ENCODE peak calls at places on chromosomes 16 and 17, in four cellular contexts. Y is CD4-positive, CD25-positive, alpha-beta regulatory T cell; U is fibroblast of lung; I is NT2/D1. P is an unnamed sample.
A peak's percentile ranks its signal among the peaks of the same experiment; 100 is the strongest.

GRCh38 chr16:55480228-55480655 is 1.2 kb downstream of the MMP2 start:
- DNase-seq in Y (no peak), U (peak; percentile 94), I (no peak), P (no peak)

GRCh38 chr17:8189041-8189710 is 804 bp downstream of the BORCS6 start:
- DNase-seq in Y (peak; percentile 25), U (peak; percentile 24), I (no peak), P (no peak)

GRCh38 chr16:77435240-77435819 is 496 bp upstream of the ADAMTS18 start:
- DNase-seq in Y (no peak), U (no peak), I (no peak), P (no peak)

GRCh38 chr16:85514601-85515318 is 98.4 kb upstream of the GSE1 start:
- DNase-seq in Y (no peak), U (peak; percentile 88), I (no peak), P (no peak)

GRCh38 chr16:89453662-89454321 is 36.6 kb downstream of the ANKRD11 start:
- DNase-seq in Y (no peak), U (peak; percentile 42), I (no peak), P (peak; percentile 35)

GRCh38 chr17:40058865-40059264 is 3.9 kb upstream of the THRA start:
- DNase-seq in Y (no peak), U (no peak), I (no peak), P (no peak)

GRCh38 chr16:65788434-65789147 is 577.9 kb upstream of the CDH5 start:
- DNase-seq in Y (no peak), U (no peak), I (no peak), P (no peak)

GRCh38 chr16:12509121-12509520 is 294.6 kb downstream of the CPPED1 start:
- DNase-seq in Y (no peak), U (no peak), I (no peak), P (no peak)

GRCh38 chr17:72516772-72517399 is 396.1 kb downstream of the SOX9 start:
- DNase-seq in Y (no peak), U (peak; percentile 63), I (no peak), P (no peak)

GRCh38 chr17:17408236-17408794 is 68.5 kb upstream of the MED9 start:
- DNase-seq in Y (no peak), U (peak; percentile 36), I (no peak), P (no peak)

GRCh38 chr16:66262253-66263167 is 104.0 kb upstream of the CDH5 start:
- DNase-seq in Y (no peak), U (peak; percentile 64), I (no peak), P (no peak)

GRCh38 chr17:76176701-76177574 is 35.9 kb upstream of the FOXJ1 start:
- DNase-seq in Y (no peak), U (no peak), I (no peak), P (no peak)

GRCh38 chr16:86751081-86752030 is 173.0 kb downstream of the FOXL1 start:
- DNase-seq in Y (no peak), U (peak; percentile 92), I (no peak), P (no peak)

GRCh38 chr17:3552916-3553315 is 4.7 kb downstream of the TRPV3 start:
- DNase-seq in Y (no peak), U (no peak), I (no peak), P (no peak)

GRCh38 chr17:64243340-64243739 is 19.7 kb downstream of the TEX2 start:
- DNase-seq in Y (no peak), U (no peak), I (no peak), P (no peak)

GRCh38 chr16:2295056-2295798 is 27.3 kb upstream of the RNPS1 start:
- DNase-seq in Y (no peak), U (no peak), I (no peak), P (no peak)

GRCh38 chr17:16491131-16491702 is 776 bp downstream of the LRRC75A start:
- DNase-seq in Y (no peak), U (no peak), I (no peak), P (no peak)

GRCh38 chr16:48408688-48409087 is 23.5 kb upstream of the SIAH1 start:
- DNase-seq in Y (no peak), U (peak; percentile 91), I (no peak), P (no peak)

GRCh38 chr16:17556276-17557052 is 85.7 kb upstream of the XYLT1 start:
- DNase-seq in Y (no peak), U (peak; percentile 63), I (peak; percentile 30), P (no peak)

GRCh38 chr17:65078441-65079160 is 22.1 kb upstream of the GNA13 start:
- DNase-seq in Y (no peak), U (peak; percentile 77), I (no peak), P (no peak)

GRCh38 chr16:14132696-14133048 is 61.6 kb downstream of the MRTFB start:
- DNase-seq in Y (no peak), U (peak; percentile 23), I (no peak), P (no peak)

GRCh38 chr16:31204871-31205666 is 2.5 kb upstream of the PYCARD start:
- DNase-seq in Y (no peak), U (no peak), I (no peak), P (no peak)

GRCh38 chr17:4003501-4004421 is 39.5 kb upstream of the ATP2A3 start:
- DNase-seq in Y (no peak), U (peak; percentile 25), I (no peak), P (no peak)

GRCh38 chr16:30142672-30143346 is 19.8 kb upstream of the MAPK3 start:
- DNase-seq in Y (no peak), U (no peak), I (no peak), P (no peak)

GRCh38 chr16:49012961-49013726 is 268.5 kb downstream of the CBLN1 start:
- DNase-seq in Y (no peak), U (peak; percentile 62), I (no peak), P (no peak)

GRCh38 chr16:87464691-87465300 is 28.0 kb downstream of the ZCCHC14 start:
- DNase-seq in Y (no peak), U (peak; percentile 92), I (no peak), P (no peak)

GRCh38 chr17:17388657-17389496 is 85.7 kb downstream of the NT5M start:
- DNase-seq in Y (no peak), U (peak; percentile 86), I (no peak), P (no peak)

GRCh38 chr17:69474171-69474831 is 59.8 kb downstream of the MAP2K6 start:
- DNase-seq in Y (no peak), U (no peak), I (no peak), P (peak; percentile 11)

GRCh38 chr16:13780406-13780805 is 139.5 kb upstream of the ERCC4 start:
- DNase-seq in Y (no peak), U (no peak), I (peak; percentile 16), P (no peak)

GRCh38 chr16:11501583-11502138 is 85.1 kb downstream of the LITAF start:
- DNase-seq in Y (no peak), U (no peak), I (peak; percentile 77), P (no peak)

DNA sequence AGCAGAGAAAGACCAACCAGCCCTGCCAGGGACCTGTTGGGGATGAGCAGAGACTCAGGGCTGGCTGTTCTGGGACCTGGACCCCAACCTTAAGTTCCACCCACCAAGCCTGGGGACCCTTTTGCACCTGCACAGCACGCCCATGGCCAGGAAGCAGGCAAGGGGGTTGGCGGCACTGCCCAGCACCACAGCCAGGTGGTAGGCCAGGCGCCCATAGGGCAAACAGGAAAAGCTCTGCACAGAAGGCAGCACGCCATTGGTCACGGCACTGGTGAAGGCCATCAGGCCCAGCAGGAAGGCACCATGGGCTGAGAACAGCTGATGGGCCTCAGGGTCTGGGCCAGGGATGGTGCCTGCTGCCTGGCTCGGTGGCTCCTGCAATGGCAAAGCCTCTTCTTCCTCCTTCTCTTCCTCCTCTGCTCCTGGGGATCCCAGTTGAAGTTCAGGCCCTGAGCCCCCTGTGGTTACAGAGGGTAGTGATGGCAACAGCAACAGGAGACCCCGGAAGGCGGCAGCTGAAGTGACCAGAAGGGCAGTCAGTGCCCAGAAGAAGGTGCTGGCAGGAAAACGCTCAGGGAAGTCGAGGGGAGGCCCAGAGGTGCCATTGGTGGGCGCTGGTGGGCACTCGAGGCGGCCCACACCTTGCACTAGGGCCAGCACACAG is 1.7 kb downstream of the SLC52A1 start:
- DNase-seq in Y (no peak), U (no peak), I (no peak), P (no peak)
- H3K4me1 ChIP-seq in Y (peaks cover 31% of the 10 kb centered on the region), U (no peaks in the 10 kb centered on the region), I (peaks cover 2% of the 10 kb centered on the region), P (peaks cover 7% of the 10 kb centered on the region)

DNA sequence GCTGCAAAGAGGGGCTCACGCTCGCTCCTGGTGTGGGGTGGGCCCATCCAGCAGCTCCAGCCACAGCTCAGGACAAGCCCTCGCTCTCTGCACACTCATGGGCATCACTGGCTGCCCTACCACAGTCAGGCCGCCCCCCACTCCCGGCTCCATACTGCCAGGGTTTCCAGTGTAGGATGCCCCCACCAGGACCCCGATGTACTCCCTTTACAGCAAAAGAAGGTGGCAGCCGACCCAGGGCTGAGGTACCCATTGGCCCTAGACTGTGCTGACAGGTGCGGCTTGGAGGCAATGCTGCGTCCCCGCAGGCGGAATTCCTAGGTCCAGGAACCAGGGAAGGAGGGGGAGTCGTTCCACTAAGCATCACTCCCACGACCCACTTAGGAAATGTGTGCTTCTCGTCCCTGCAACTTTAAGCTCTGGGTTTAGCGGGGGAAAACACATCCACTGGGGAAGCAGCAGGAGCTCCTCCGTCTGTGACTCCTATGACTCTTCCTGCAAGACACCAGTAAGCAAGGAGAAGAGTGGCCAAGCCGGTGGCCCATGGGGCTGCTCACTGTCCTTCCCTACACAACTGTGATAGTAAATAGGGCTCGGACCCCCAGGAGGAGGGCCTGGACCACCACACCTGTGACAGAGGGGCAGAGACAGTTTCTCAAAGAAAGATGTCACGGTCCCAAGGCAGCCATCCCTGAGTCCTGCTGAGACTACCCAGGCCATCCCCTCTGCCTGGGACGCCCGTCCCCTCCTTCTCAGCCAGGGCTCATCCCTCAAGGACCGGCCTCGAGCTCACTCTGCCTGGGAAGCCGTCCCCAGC is 13.1 kb downstream of the CORO7 start:
- DNase-seq in Y (no peak), U (no peak), I (no peak), P (no peak)
- H3K4me3 ChIP-seq in Y (no peak overlapping the region), U (no peak overlapping the region), I (no peak overlapping the region), P (no peak overlapping the region)

GRCh38 chr17:43950554-43950953 is 3.2 kb downstream of the PYY start:
- DNase-seq in Y (no peak), U (no peak), I (no peak), P (no peak)
- H3K27me3 ChIP-seq in Y (peaks cover 16% of the 10 kb centered on the region), U (peaks cover 47% of the 10 kb centered on the region), I (no peaks in the 10 kb centered on the region), P (peaks cover 2% of the 10 kb centered on the region)

GRCh38 chr17:18916816-18917496 is 35.0 kb upstream of the SLC5A10 start:
- DNase-seq in Y (no peak), U (peak; percentile 16), I (no peak), P (no peak)
- H3K4me1 ChIP-seq in Y (peaks cover 23% of the 10 kb centered on the region), U (no peaks in the 10 kb centered on the region), I (no peaks in the 10 kb centered on the region), P (peaks cover 3% of the 10 kb centered on the region)

GRCh38 chr17:55266958-55267688 is 2.4 kb downstream of the HLF start:
- DNase-seq in Y (no peak), U (no peak), I (no peak), P (no peak)

GRCh38 chr17:55268649-55269480 is 4.1 kb downstream of the HLF start:
- DNase-seq in Y (no peak), U (no peak), I (no peak), P (no peak)

GRCh38 chr17:55269894-55270293 is 5.1 kb downstream of the HLF start:
- DNase-seq in Y (no peak), U (no peak), I (no peak), P (no peak)

GRCh38 chr17:55266051-55266957 is 1.5 kb downstream of the HLF start:
- DNase-seq in Y (peak; percentile 9), U (no peak), I (no peak), P (no peak)

GRCh38 chr17:55267777-55268648 is 3.3 kb downstream of the HLF start:
- DNase-seq in Y (no peak), U (no peak), I (no peak), P (no peak)
- H3K4me3 ChIP-seq in Y (no peak overlapping the region), U (no peak overlapping the region), I (no peak overlapping the region), P (no peak overlapping the region)